ENCODE peak calls at places on chromosomes 1 and 21, in eight cellular contexts. One of them, this sample, is unnamed.
A peak's percentile ranks its signal among the peaks of the same experiment; 100 is the strongest.

GRCh38 chr1:155669233-155670162 is 19.1 kb downstream of the YY1AP1 start:
- DNase-seq in foreskin fibroblast: no peak
- DNase-seq in EH: no peak
- DNase-seq in transverse colon: no peak
- DNase-seq in skeletal muscle cell: no peak
- DNase-seq in stimulated activated CD8-positive, alpha-beta memory T cell treated with anti-CD3 and anti-CD28 coated beads, Interleukin-15, amount 100 ng/mL, for 1 hour: no peak
- DNase-seq in fibroblast of the conjunctiva: no peak
- DNase-seq in GM04504: no peak
- DNase-seq in this sample: no peak

GRCh38 chr21:44569861-44570517 is 3.5 kb upstream of the KRTAP10-4 start:
- DNase-seq in EH: no peak
- DNase-seq in transverse colon: no peak
- DNase-seq in GM04504: no peak
- DNase-seq in skeletal muscle cell: no peak
- DNase-seq in fibroblast of the conjunctiva: no peak
- DNase-seq in foreskin fibroblast: no peak
- DNase-seq in stimulated activated CD8-positive, alpha-beta memory T cell treated with anti-CD3 and anti-CD28 coated beads, Interleukin-15, amount 100 ng/mL, for 1 hour: no peak
- DNase-seq in this sample: no peak

GRCh38 chr1:65371544-65371943 is 48.9 kb upstream of the LEPR start:
- DNase-seq in GM04504: no peak
- DNase-seq in stimulated activated CD8-positive, alpha-beta memory T cell treated with anti-CD3 and anti-CD28 coated beads, Interleukin-15, amount 100 ng/mL, for 1 hour: no peak
- DNase-seq in transverse colon: no peak
- DNase-seq in skeletal muscle cell: no peak
- DNase-seq in foreskin fibroblast: no peak
- DNase-seq in EH: no peak
- DNase-seq in fibroblast of the conjunctiva: no peak
- DNase-seq in this sample: no peak

GRCh38 chr1:99613716-99614115 is 32.2 kb upstream of the PALMD start:
- DNase-seq in fibroblast of the conjunctiva: no peak
- DNase-seq in foreskin fibroblast: no peak
- DNase-seq in skeletal muscle cell: no peak
- DNase-seq in stimulated activated CD8-positive, alpha-beta memory T cell treated with anti-CD3 and anti-CD28 coated beads, Interleukin-15, amount 100 ng/mL, for 1 hour: no peak
- DNase-seq in EH: peak; percentile 73
- DNase-seq in GM04504: no peak
- DNase-seq in transverse colon: no peak
- DNase-seq in this sample: no peak

GRCh38 chr1:244920911-244921310 is 56.6 kb upstream of the HNRNPU start:
- DNase-seq in fibroblast of the conjunctiva: no peak
- DNase-seq in stimulated activated CD8-positive, alpha-beta memory T cell treated with anti-CD3 and anti-CD28 coated beads, Interleukin-15, amount 100 ng/mL, for 1 hour: no peak
- DNase-seq in skeletal muscle cell: no peak
- DNase-seq in EH: no peak
- DNase-seq in GM04504: no peak
- DNase-seq in transverse colon: no peak
- DNase-seq in foreskin fibroblast: no peak
- DNase-seq in this sample: no peak

GRCh38 chr1:116569776-116570357 is 959 bp downstream of the CD58 start:
- DNase-seq in transverse colon: peak; percentile 80
- DNase-seq in fibroblast of the conjunctiva: no peak
- DNase-seq in foreskin fibroblast: no peak
- DNase-seq in GM04504: no peak
- DNase-seq in skeletal muscle cell: no peak
- DNase-seq in stimulated activated CD8-positive, alpha-beta memory T cell treated with anti-CD3 and anti-CD28 coated beads, Interleukin-15, amount 100 ng/mL, for 1 hour: no peak
- DNase-seq in EH: no peak
- DNase-seq in this sample: no peak

GRCh38 chr1:244137725-244138124 is 86.6 kb downstream of the ZBTB18 start:
- DNase-seq in stimulated activated CD8-positive, alpha-beta memory T cell treated with anti-CD3 and anti-CD28 coated beads, Interleukin-15, amount 100 ng/mL, for 1 hour: no peak
- DNase-seq in EH: peak; percentile 16
- DNase-seq in fibroblast of the conjunctiva: no peak
- DNase-seq in foreskin fibroblast: no peak
- DNase-seq in skeletal muscle cell: no peak
- DNase-seq in transverse colon: no peak
- DNase-seq in GM04504: no peak
- DNase-seq in this sample: no peak

GRCh38 chr1:17375651-17376050 is 3.7 kb downstream of the PADI6 start:
- DNase-seq in stimulated activated CD8-positive, alpha-beta memory T cell treated with anti-CD3 and anti-CD28 coated beads, Interleukin-15, amount 100 ng/mL, for 1 hour: no peak
- DNase-seq in fibroblast of the conjunctiva: no peak
- DNase-seq in EH: no peak
- DNase-seq in GM04504: no peak
- DNase-seq in transverse colon: no peak
- DNase-seq in skeletal muscle cell: no peak
- DNase-seq in foreskin fibroblast: no peak
- DNase-seq in this sample: no peak

GRCh38 chr21:20779321-20779720 is 218.9 kb upstream of the NCAM2 start:
- DNase-seq in foreskin fibroblast: no peak
- DNase-seq in skeletal muscle cell: no peak
- DNase-seq in EH: no peak
- DNase-seq in stimulated activated CD8-positive, alpha-beta memory T cell treated with anti-CD3 and anti-CD28 coated beads, Interleukin-15, amount 100 ng/mL, for 1 hour: no peak
- DNase-seq in transverse colon: no peak
- DNase-seq in GM04504: no peak
- DNase-seq in fibroblast of the conjunctiva: no peak
- DNase-seq in this sample: no peak

GRCh38 chr1:43524804-43525203 is 5.9 kb upstream of the PTPRF start:
- DNase-seq in skeletal muscle cell: no peak
- DNase-seq in foreskin fibroblast: no peak
- DNase-seq in GM04504: no peak
- DNase-seq in transverse colon: peak; percentile 69
- DNase-seq in EH: no peak
- DNase-seq in fibroblast of the conjunctiva: no peak
- DNase-seq in stimulated activated CD8-positive, alpha-beta memory T cell treated with anti-CD3 and anti-CD28 coated beads, Interleukin-15, amount 100 ng/mL, for 1 hour: no peak
- DNase-seq in this sample: no peak

GRCh38 chr1:154155282-154155681 is 409 bp upstream of the NUP210L start:
- DNase-seq in transverse colon: no peak
- DNase-seq in GM04504: no peak
- DNase-seq in skeletal muscle cell: no peak
- DNase-seq in EH: peak; percentile 71
- DNase-seq in fibroblast of the conjunctiva: peak; percentile 23
- DNase-seq in stimulated activated CD8-positive, alpha-beta memory T cell treated with anti-CD3 and anti-CD28 coated beads, Interleukin-15, amount 100 ng/mL, for 1 hour: no peak
- DNase-seq in foreskin fibroblast: peak; percentile 51
- DNase-seq in this sample: no peak

GRCh38 chr1:165695011-165695410 is 3.4 kb downstream of the ALDH9A1 start:
- DNase-seq in stimulated activated CD8-positive, alpha-beta memory T cell treated with anti-CD3 and anti-CD28 coated beads, Interleukin-15, amount 100 ng/mL, for 1 hour: no peak
- DNase-seq in GM04504: no peak
- DNase-seq in transverse colon: no peak
- DNase-seq in skeletal muscle cell: no peak
- DNase-seq in foreskin fibroblast: no peak
- DNase-seq in EH: no peak
- DNase-seq in fibroblast of the conjunctiva: peak; percentile 31
- DNase-seq in this sample: no peak

GRCh38 chr1:66532798-66533783 is 862 bp upstream of the SGIP1 start:
- DNase-seq in EH: peak; percentile 92
- DNase-seq in foreskin fibroblast: peak; percentile 78
- DNase-seq in skeletal muscle cell: peak; percentile 78
- DNase-seq in stimulated activated CD8-positive, alpha-beta memory T cell treated with anti-CD3 and anti-CD28 coated beads, Interleukin-15, amount 100 ng/mL, for 1 hour: no peak
- DNase-seq in GM04504: peak; percentile 66
- DNase-seq in transverse colon: no peak
- DNase-seq in fibroblast of the conjunctiva: peak; percentile 60
- DNase-seq in this sample: no peak

GRCh38 chr1:226643167-226643566 is 94.6 kb downstream of the STUM start:
- DNase-seq in foreskin fibroblast: no peak
- DNase-seq in EH: peak; percentile 46
- DNase-seq in fibroblast of the conjunctiva: no peak
- DNase-seq in GM04504: no peak
- DNase-seq in skeletal muscle cell: no peak
- DNase-seq in stimulated activated CD8-positive, alpha-beta memory T cell treated with anti-CD3 and anti-CD28 coated beads, Interleukin-15, amount 100 ng/mL, for 1 hour: no peak
- DNase-seq in transverse colon: no peak
- DNase-seq in this sample: no peak

GRCh38 chr1:247343801-247344200 is 12.1 kb upstream of the ZNF496 start:
- DNase-seq in skeletal muscle cell: no peak
- DNase-seq in transverse colon: no peak
- DNase-seq in stimulated activated CD8-positive, alpha-beta memory T cell treated with anti-CD3 and anti-CD28 coated beads, Interleukin-15, amount 100 ng/mL, for 1 hour: no peak
- DNase-seq in foreskin fibroblast: no peak
- DNase-seq in GM04504: no peak
- DNase-seq in fibroblast of the conjunctiva: no peak
- DNase-seq in EH: no peak
- DNase-seq in this sample: no peak

GRCh38 chr1:48077860-48078259 is 80.7 kb upstream of the TRABD2B start:
- DNase-seq in fibroblast of the conjunctiva: no peak
- DNase-seq in stimulated activated CD8-positive, alpha-beta memory T cell treated with anti-CD3 and anti-CD28 coated beads, Interleukin-15, amount 100 ng/mL, for 1 hour: no peak
- DNase-seq in skeletal muscle cell: no peak
- DNase-seq in GM04504: no peak
- DNase-seq in foreskin fibroblast: no peak
- DNase-seq in transverse colon: peak; percentile 25
- DNase-seq in EH: no peak
- DNase-seq in this sample: no peak

GRCh38 chr1:188128761-188129160 is 1300.0 kb downstream of the PLA2G4A start:
- DNase-seq in EH: peak; percentile 61
- DNase-seq in fibroblast of the conjunctiva: peak; percentile 2
- DNase-seq in transverse colon: no peak
- DNase-seq in stimulated activated CD8-positive, alpha-beta memory T cell treated with anti-CD3 and anti-CD28 coated beads, Interleukin-15, amount 100 ng/mL, for 1 hour: no peak
- DNase-seq in skeletal muscle cell: no peak
- DNase-seq in foreskin fibroblast: peak; percentile 29
- DNase-seq in GM04504: no peak
- DNase-seq in this sample: no peak

GRCh38 chr1:193070395-193070753 is 11.0 kb downstream of the RO60 start:
- DNase-seq in fibroblast of the conjunctiva: no peak
- DNase-seq in stimulated activated CD8-positive, alpha-beta memory T cell treated with anti-CD3 and anti-CD28 coated beads, Interleukin-15, amount 100 ng/mL, for 1 hour: no peak
- DNase-seq in transverse colon: no peak
- DNase-seq in skeletal muscle cell: no peak
- DNase-seq in EH: no peak
- DNase-seq in foreskin fibroblast: no peak
- DNase-seq in GM04504: no peak
- DNase-seq in this sample: no peak

GRCh38 chr1:232440325-232441059 is 189.4 kb downstream of the SIPA1L2 start:
- DNase-seq in GM04504: no peak
- DNase-seq in EH: no peak
- DNase-seq in skeletal muscle cell: no peak
- DNase-seq in foreskin fibroblast: no peak
- DNase-seq in stimulated activated CD8-positive, alpha-beta memory T cell treated with anti-CD3 and anti-CD28 coated beads, Interleukin-15, amount 100 ng/mL, for 1 hour: no peak
- DNase-seq in fibroblast of the conjunctiva: no peak
- DNase-seq in transverse colon: no peak
- DNase-seq in this sample: no peak

GRCh38 chr1:155086182-155086741 is 7.6 kb downstream of the EFNA3 start:
- DNase-seq in transverse colon: peak; percentile 80
- DNase-seq in skeletal muscle cell: no peak
- DNase-seq in foreskin fibroblast: no peak
- DNase-seq in EH: peak; percentile 50
- DNase-seq in fibroblast of the conjunctiva: no peak
- DNase-seq in stimulated activated CD8-positive, alpha-beta memory T cell treated with anti-CD3 and anti-CD28 coated beads, Interleukin-15, amount 100 ng/mL, for 1 hour: peak; percentile 70
- DNase-seq in GM04504: no peak
- DNase-seq in this sample: peak; percentile 41

GRCh38 chr1:55382699-55383377 is 167.7 kb upstream of the USP24 start:
- DNase-seq in skeletal muscle cell: no peak
- DNase-seq in GM04504: no peak
- DNase-seq in foreskin fibroblast: no peak
- DNase-seq in stimulated activated CD8-positive, alpha-beta memory T cell treated with anti-CD3 and anti-CD28 coated beads, Interleukin-15, amount 100 ng/mL, for 1 hour: no peak
- DNase-seq in EH: no peak
- DNase-seq in transverse colon: no peak
- DNase-seq in fibroblast of the conjunctiva: no peak
- DNase-seq in this sample: no peak

GRCh38 chr1:32886012-32886827 is at the start of gene HPCA:
- DNase-seq in fibroblast of the conjunctiva: no peak
- DNase-seq in stimulated activated CD8-positive, alpha-beta memory T cell treated with anti-CD3 and anti-CD28 coated beads, Interleukin-15, amount 100 ng/mL, for 1 hour: no peak
- DNase-seq in foreskin fibroblast: peak; percentile 26
- DNase-seq in EH: peak; percentile 67
- DNase-seq in skeletal muscle cell: no peak
- DNase-seq in transverse colon: peak; percentile 72
- DNase-seq in GM04504: peak; percentile 28
- DNase-seq in this sample: peak; percentile 53

GRCh38 chr1:174364996-174365760 is 82.6 kb upstream of the GPR52 start:
- DNase-seq in transverse colon: no peak
- DNase-seq in foreskin fibroblast: no peak
- DNase-seq in skeletal muscle cell: no peak
- DNase-seq in stimulated activated CD8-positive, alpha-beta memory T cell treated with anti-CD3 and anti-CD28 coated beads, Interleukin-15, amount 100 ng/mL, for 1 hour: no peak
- DNase-seq in fibroblast of the conjunctiva: no peak
- DNase-seq in GM04504: no peak
- DNase-seq in EH: no peak
- DNase-seq in this sample: no peak

GRCh38 chr1:160884579-160884978 is 401 bp downstream of the ITLN1 start:
- DNase-seq in foreskin fibroblast: no peak
- DNase-seq in GM04504: no peak
- DNase-seq in fibroblast of the conjunctiva: no peak
- DNase-seq in EH: no peak
- DNase-seq in transverse colon: no peak
- DNase-seq in stimulated activated CD8-positive, alpha-beta memory T cell treated with anti-CD3 and anti-CD28 coated beads, Interleukin-15, amount 100 ng/mL, for 1 hour: no peak
- DNase-seq in skeletal muscle cell: no peak
- DNase-seq in this sample: no peak

GRCh38 chr1:56526571-56527174 is 52.7 kb downstream of the PLPP3 start:
- DNase-seq in skeletal muscle cell: no peak
- DNase-seq in stimulated activated CD8-positive, alpha-beta memory T cell treated with anti-CD3 and anti-CD28 coated beads, Interleukin-15, amount 100 ng/mL, for 1 hour: no peak
- DNase-seq in EH: peak; percentile 14
- DNase-seq in GM04504: no peak
- DNase-seq in transverse colon: peak; percentile 21
- DNase-seq in foreskin fibroblast: no peak
- DNase-seq in fibroblast of the conjunctiva: no peak
- DNase-seq in this sample: no peak

GRCh38 chr1:46134660-46135331 is 2.4 kb upstream of the PIK3R3 start:
- DNase-seq in stimulated activated CD8-positive, alpha-beta memory T cell treated with anti-CD3 and anti-CD28 coated beads, Interleukin-15, amount 100 ng/mL, for 1 hour: no peak
- DNase-seq in fibroblast of the conjunctiva: peak; percentile 77
- DNase-seq in transverse colon: no peak
- DNase-seq in GM04504: no peak
- DNase-seq in foreskin fibroblast: peak; percentile 47
- DNase-seq in skeletal muscle cell: peak; percentile 92
- DNase-seq in EH: peak; percentile 39
- DNase-seq in this sample: no peak

GRCh38 chr21:44428281-44428942 is 26.9 kb upstream of the LRRC3 start:
- DNase-seq in stimulated activated CD8-positive, alpha-beta memory T cell treated with anti-CD3 and anti-CD28 coated beads, Interleukin-15, amount 100 ng/mL, for 1 hour: peak; percentile 6
- DNase-seq in skeletal muscle cell: no peak
- DNase-seq in EH: no peak
- DNase-seq in GM04504: no peak
- DNase-seq in foreskin fibroblast: no peak
- DNase-seq in transverse colon: peak; percentile 80
- DNase-seq in fibroblast of the conjunctiva: no peak
- DNase-seq in this sample: no peak

GRCh38 chr1:25100151-25100841 is 132.0 kb downstream of the SYF2 start:
- DNase-seq in GM04504: no peak
- DNase-seq in skeletal muscle cell: no peak
- DNase-seq in fibroblast of the conjunctiva: no peak
- DNase-seq in transverse colon: no peak
- DNase-seq in foreskin fibroblast: no peak
- DNase-seq in stimulated activated CD8-positive, alpha-beta memory T cell treated with anti-CD3 and anti-CD28 coated beads, Interleukin-15, amount 100 ng/mL, for 1 hour: no peak
- DNase-seq in EH: no peak
- DNase-seq in this sample: no peak

GRCh38 chr1:11335417-11336070 is 62.5 kb downstream of the UBIAD1 start:
- DNase-seq in foreskin fibroblast: no peak
- DNase-seq in transverse colon: peak; percentile 11
- DNase-seq in fibroblast of the conjunctiva: no peak
- DNase-seq in skeletal muscle cell: no peak
- DNase-seq in EH: no peak
- DNase-seq in GM04504: no peak
- DNase-seq in stimulated activated CD8-positive, alpha-beta memory T cell treated with anti-CD3 and anti-CD28 coated beads, Interleukin-15, amount 100 ng/mL, for 1 hour: peak; percentile 5
- DNase-seq in this sample: no peak

GRCh38 chr1:53946252-53947171 is at the start of gene LRRC42:
- DNase-seq in EH: no peak
- DNase-seq in stimulated activated CD8-positive, alpha-beta memory T cell treated with anti-CD3 and anti-CD28 coated beads, Interleukin-15, amount 100 ng/mL, for 1 hour: no peak
- DNase-seq in GM04504: no peak
- DNase-seq in fibroblast of the conjunctiva: no peak
- DNase-seq in foreskin fibroblast: no peak
- DNase-seq in skeletal muscle cell: no peak
- DNase-seq in transverse colon: no peak
- DNase-seq in this sample: no peak

GRCh38 chr1:165696625-165697100 is 1.7 kb downstream of the ALDH9A1 start:
- DNase-seq in transverse colon: no peak
- DNase-seq in fibroblast of the conjunctiva: peak; percentile 94
- DNase-seq in skeletal muscle cell: peak; percentile 85
- DNase-seq in EH: peak; percentile 88
- DNase-seq in foreskin fibroblast: peak; percentile 81
- DNase-seq in GM04504: peak; percentile 94
- DNase-seq in stimulated activated CD8-positive, alpha-beta memory T cell treated with anti-CD3 and anti-CD28 coated beads, Interleukin-15, amount 100 ng/mL, for 1 hour: no peak
- DNase-seq in this sample: no peak

GRCh38 chr1:118928739-118929554 is 59.2 kb downstream of the TBX15 start:
- DNase-seq in EH: peak; percentile 61
- DNase-seq in skeletal muscle cell: no peak
- DNase-seq in fibroblast of the conjunctiva: no peak
- DNase-seq in transverse colon: no peak
- DNase-seq in foreskin fibroblast: peak; percentile 34
- DNase-seq in GM04504: no peak
- DNase-seq in stimulated activated CD8-positive, alpha-beta memory T cell treated with anti-CD3 and anti-CD28 coated beads, Interleukin-15, amount 100 ng/mL, for 1 hour: no peak
- DNase-seq in this sample: no peak

GRCh38 chr1:24468605-24469004 is 34.0 kb upstream of the RCAN3 start:
- DNase-seq in transverse colon: no peak
- DNase-seq in skeletal muscle cell: no peak
- DNase-seq in EH: peak; percentile 24
- DNase-seq in stimulated activated CD8-positive, alpha-beta memory T cell treated with anti-CD3 and anti-CD28 coated beads, Interleukin-15, amount 100 ng/mL, for 1 hour: no peak
- DNase-seq in GM04504: no peak
- DNase-seq in fibroblast of the conjunctiva: no peak
- DNase-seq in foreskin fibroblast: no peak
- DNase-seq in this sample: no peak